ENCODE peak calls at places on chromosome 13, in ten cellular contexts. S is cardiac muscle cell, A is Calu3, U is AG04450, J is PC-3, L is progenitor cell of endocrine pancreas, I is endodermal cell, T is breast epithelium, W is MCF 10A, B is A673. M is an unnamed sample.

GRCh38 chr13:49098771-49099512 is 121.2 kb upstream of the MLNR start:
- DNase-seq in A (peak; percentile 10), I (no peak), L (no peak), S (no peak), U (no peak), B (no peak), W (peak; percentile 38), T (no peak), J (no peak), M (no peak)

GRCh38 chr13:98677398-98677797 is 75.1 kb downstream of the SLC15A1 start:
- DNase-seq in U (peak; percentile 15), S (no peak), A (no peak), B (peak; percentile 57), T (no peak), W (no peak), L (no peak), I (no peak), J (no peak), M (no peak)

GRCh38 chr13:47859129-47859528 is 141.9 kb downstream of the SUCLA2 start:
- DNase-seq in A (no peak), U (no peak), J (no peak), B (no peak), I (no peak), T (no peak), L (no peak), S (no peak), W (no peak), M (no peak)

GRCh38 chr13:65456150-65456912 is 1773.8 kb downstream of the PCDH9 start:
- DNase-seq in A (no peak), L (no peak), U (no peak), S (no peak), T (no peak), I (no peak), J (no peak), W (no peak), B (no peak), M (no peak)

GRCh38 chr13:79631260-79631659 is 150.3 kb downstream of the NDFIP2 start:
- DNase-seq in W (peak; percentile 98), A (peak; percentile 17), I (no peak), S (no peak), B (peak; percentile 87), L (no peak), J (peak; percentile 95), U (no peak), T (no peak), M (no peak)

GRCh38 chr13:83378901-83379300 is 503.4 kb downstream of the SLITRK1 start:
- DNase-seq in A (no peak), S (no peak), L (no peak), W (no peak), I (no peak), J (no peak), B (peak; percentile 44), U (no peak), T (no peak), M (no peak)

GRCh38 chr13:24997367-24997967 is 98.5 kb upstream of the PABPC3 start:
- DNase-seq in A (peak; percentile 10), T (no peak), W (peak; percentile 49), J (peak; percentile 64), U (no peak), L (no peak), B (peak; percentile 67), I (no peak), S (peak; percentile 56), M (no peak)

GRCh38 chr13:43664700-43665191 is 122.0 kb downstream of the ENOX1 start:
- DNase-seq in L (no peak), T (no peak), W (peak; percentile 21), J (peak; percentile 69), S (peak; percentile 18), B (peak; percentile 24), U (peak; percentile 37), I (peak; percentile 57), A (peak; percentile 39), M (no peak)

GRCh38 chr13:91632071-91632470 is 233.7 kb downstream of the GPC5 start:
- DNase-seq in J (peak; percentile 18), B (no peak), L (no peak), T (no peak), U (no peak), W (peak; percentile 45), I (no peak), A (no peak), S (no peak), M (no peak)

GRCh38 chr13:59360108-59360507 is 803.6 kb downstream of the DIAPH3 start:
- DNase-seq in J (no peak), W (no peak), I (no peak), B (peak; percentile 42), S (no peak), L (no peak), T (no peak), A (no peak), U (no peak), M (no peak)

GRCh38 chr13:46339035-46339666 is 47.9 kb downstream of the RUBCNL start:
- DNase-seq in T (no peak), S (no peak), A (no peak), I (no peak), J (peak; percentile 89), L (no peak), U (no peak), B (no peak), W (peak; percentile 90), M (no peak)

GRCh38 chr13:24233351-24233901 is 72.9 kb downstream of the SPATA13 start:
- DNase-seq in I (peak; percentile 71), W (no peak), S (peak; percentile 59), L (no peak), U (peak; percentile 16), A (no peak), B (peak; percentile 90), T (no peak), J (no peak), M (no peak)

GRCh38 chr13:79867248-79867647 is 386.3 kb downstream of the NDFIP2 start:
- DNase-seq in B (no peak), T (no peak), J (no peak), L (no peak), U (no peak), A (no peak), W (no peak), I (no peak), S (no peak), M (no peak)

DNA sequence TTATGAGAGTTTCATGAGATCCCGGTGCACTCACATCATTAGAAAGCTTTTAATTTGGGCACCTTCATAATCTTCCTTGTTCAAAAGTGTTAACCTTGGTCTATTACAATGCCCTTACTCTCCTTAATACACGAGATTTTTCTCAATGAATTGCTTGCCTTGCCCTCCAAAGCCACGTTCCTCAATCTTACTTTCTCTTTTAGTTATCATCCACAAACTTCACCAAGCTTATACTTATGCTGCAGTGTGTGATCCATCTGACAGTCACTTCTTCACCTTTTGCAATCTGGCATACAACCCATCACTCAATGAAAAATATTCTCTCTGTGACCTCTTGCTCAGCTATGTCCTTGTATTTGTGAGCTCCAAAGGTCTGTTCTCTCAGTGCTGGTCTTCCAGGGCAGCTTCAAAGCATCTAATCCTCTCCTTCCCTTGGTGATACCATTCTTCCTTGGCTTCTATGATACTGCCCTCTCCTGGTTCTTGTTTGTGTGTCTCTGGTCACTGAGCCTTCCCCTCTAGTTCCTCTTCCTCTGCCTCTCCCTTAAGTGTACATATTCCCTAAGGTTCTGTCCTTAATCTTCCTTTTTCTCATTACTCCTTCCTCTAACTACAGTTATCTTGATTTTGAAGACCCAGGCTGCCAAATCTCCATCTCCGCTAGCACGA is 202.2 kb upstream of the STARD13 start:
- DNase-seq in W (peak; percentile 19), L (no peak), S (no peak), B (peak; percentile 71), J (peak; percentile 54), T (no peak), A (peak; percentile 8), U (no peak), I (peak; percentile 50), M (no peak)
- TF ChIP-seq CTCF in W (no peak), L (no peak), S (peak; percentile 48), B (peak; percentile 62), J (peak; percentile 62), T (peak; percentile 18), A (no peak), U (peak; percentile 59), I (peak; percentile 75), M (no peak)

DNA sequence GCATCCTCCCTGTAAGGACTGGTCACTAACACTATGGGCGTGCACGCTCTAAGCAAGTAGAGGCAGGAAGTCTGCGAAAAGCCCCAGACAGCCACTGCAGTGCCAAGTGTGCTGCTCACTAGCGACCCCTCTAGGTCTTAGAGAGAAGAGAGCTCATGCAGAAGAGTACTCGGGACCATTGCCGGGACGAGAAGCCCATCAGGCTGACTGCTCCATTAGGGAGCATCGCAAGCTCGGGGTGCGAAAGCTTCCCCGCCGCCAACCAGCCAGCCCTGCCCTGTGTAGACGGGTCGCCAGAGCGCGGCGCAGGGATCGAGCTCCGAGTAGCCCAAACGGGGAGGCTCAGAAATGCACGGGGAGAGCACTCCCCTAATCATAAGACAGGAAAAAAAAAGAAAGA is 16.6 kb downstream of the POU4F1 start:
- DNase-seq in L (no peak), I (peak; percentile 92), W (no peak), J (no peak), T (no peak), A (no peak), S (peak; percentile 47), B (peak; percentile 68), U (no peak), M (no peak)
- TF ChIP-seq CTCF in L (peak; percentile 42), I (peak; percentile 94), W (peak; percentile 7), J (peak; percentile 27), T (no peak), A (no peak), S (peak; percentile 27), B (peak; percentile 63), U (peak; percentile 23), M (no peak)

DNA sequence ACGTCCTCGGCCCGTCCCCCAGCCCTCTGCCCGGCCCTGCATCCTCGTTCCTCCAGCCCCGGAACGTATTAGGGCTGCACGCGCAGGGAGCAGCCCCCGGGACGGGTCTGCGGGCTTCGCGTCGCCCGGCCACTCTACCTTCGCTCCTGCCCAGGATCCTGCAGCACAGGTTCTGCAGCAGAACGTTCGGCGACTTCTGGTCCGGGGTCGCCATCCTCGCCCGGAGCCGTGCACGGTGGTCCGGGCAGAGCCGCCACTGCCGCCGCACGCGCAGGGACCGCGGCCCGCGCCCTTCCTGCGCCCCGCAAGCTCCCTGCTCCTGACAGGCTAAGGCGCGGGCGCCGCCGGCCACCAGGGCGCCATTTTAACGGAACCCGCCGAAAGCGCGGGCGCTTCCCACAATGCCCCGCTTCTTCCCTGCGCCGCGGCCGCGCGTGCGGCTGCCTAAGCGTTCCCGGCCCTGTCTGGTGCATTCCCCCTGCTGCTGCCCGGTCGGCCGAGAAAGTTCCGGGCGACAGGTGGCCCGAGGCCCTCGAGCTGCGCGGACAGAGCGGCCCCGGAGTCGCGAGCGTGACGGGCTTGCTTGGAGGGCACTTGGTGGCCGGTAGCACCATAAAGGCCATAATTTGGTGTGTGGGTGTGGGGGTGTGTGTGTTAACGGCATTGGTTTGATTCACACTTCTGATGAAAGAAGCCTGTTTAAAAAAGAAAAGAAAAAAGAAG is at the start of gene TUBGCP3:
- DNase-seq in T (peak; percentile 80), I (peak; percentile 91), B (peak; percentile 90), U (peak; percentile 41), W (peak; percentile 75), J (peak; percentile 72), L (peak; percentile 70), A (peak; percentile 66), S (peak; percentile 90), M (no peak)
- TF ChIP-seq CTCF in T (peak; percentile 13), I (peak; percentile 35), B (no peak), U (no peak), W (no peak), J (no peak), L (no peak), A (no peak), S (no peak), M (no peak)

DNA sequence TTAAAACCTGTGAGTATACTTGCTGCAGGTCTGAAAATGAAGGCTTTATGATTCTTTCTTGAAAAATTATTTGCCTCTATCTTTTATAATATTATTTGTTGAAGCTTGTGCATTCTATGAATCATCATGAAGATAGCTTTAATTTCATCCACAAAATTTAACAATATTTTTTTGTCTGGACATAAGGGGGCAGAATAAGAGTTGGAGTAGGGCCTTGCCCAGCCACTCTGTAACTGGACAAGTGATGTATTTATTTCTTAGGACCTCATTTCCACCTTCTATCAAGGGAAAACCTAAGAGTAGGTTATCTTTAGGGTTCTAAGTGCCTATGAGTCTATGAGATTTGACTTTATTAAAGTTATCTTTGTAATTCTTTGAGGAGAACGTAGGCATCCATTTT is 49.9 kb downstream of the N4BP2L1 start:
- DNase-seq in U (no peak), A (no peak), I (no peak), B (no peak), S (no peak), T (no peak), L (no peak), W (no peak), J (no peak), M (no peak)
- TF ChIP-seq CTCF in U (peak; percentile 5), A (no peak), I (no peak), B (no peak), S (no peak), T (no peak), L (no peak), W (no peak), J (peak; percentile 15), M (no peak)

M was measured in omental fat pad.